ENCODE peak calls at places on chromosomes 7 and 10, in seven cellular contexts. D is OCI-LY7, B is hepatocyte, O is PC-3, H is SK-N-SH, V is GM23248, K is MM.1S. T is an unnamed sample. For H3K9me2, the result is how much of the 10 kb centered on the place peaks cover.

GRCh38 chr10:89224697-89225443 is 17.8 kb upstream of the CH25H start:
- DNase-seq in D (no peak), B (peak), O (no peak), H (no peak), V (peak), K (no peak), T (no peak)

GRCh38 chr7:4631664-4632171 is 50.4 kb upstream of the FOXK1 start:
- DNase-seq in D (no peak), B (peak), O (peak), H (peak), V (peak), K (no peak), T (peak)

GRCh38 chr10:66637273-66638036 is 288.4 kb upstream of the LRRTM3 start:
- DNase-seq in D (no peak), B (peak), O (peak), H (no peak), V (no peak), K (no peak), T (peak)

GRCh38 chr10:8036521-8037198 is 17.8 kb upstream of the GATA3 start:
- DNase-seq in D (no peak), B (no peak), O (no peak), H (no peak), V (no peak), K (no peak), T (peak)

GRCh38 chr10:130146042-130146441 is 9.9 kb downstream of the GLRX3 start:
- DNase-seq in D (no peak), B (no peak), O (no peak), H (no peak), V (no peak), K (no peak), T (no peak)

GRCh38 chr10:129417882-129418281 is 49.2 kb upstream of the MGMT start:
- DNase-seq in D (no peak), B (no peak), O (no peak), H (no peak), V (peak), K (no peak), T (no peak)

GRCh38 chr10:68871105-68871711 is 29.9 kb upstream of the DDX50 start:
- DNase-seq in D (no peak), B (peak), O (no peak), H (no peak), V (peak), K (no peak), T (peak)

GRCh38 chr10:74006269-74006668 is 8.4 kb downstream of the VCL start:
- DNase-seq in D (no peak), B (no peak), O (no peak), H (no peak), V (no peak), K (no peak), T (no peak)

GRCh38 chr10:110206988-110207804 is at the start of gene MXI1:
- DNase-seq in D (peak), B (peak), O (peak), H (peak), V (peak), K (peak), T (peak)

GRCh38 chr10:33773895-33774480 is 439.5 kb upstream of the NRP1 start:
- DNase-seq in D (no peak), B (no peak), O (no peak), H (no peak), V (no peak), K (no peak), T (no peak)

DNA sequence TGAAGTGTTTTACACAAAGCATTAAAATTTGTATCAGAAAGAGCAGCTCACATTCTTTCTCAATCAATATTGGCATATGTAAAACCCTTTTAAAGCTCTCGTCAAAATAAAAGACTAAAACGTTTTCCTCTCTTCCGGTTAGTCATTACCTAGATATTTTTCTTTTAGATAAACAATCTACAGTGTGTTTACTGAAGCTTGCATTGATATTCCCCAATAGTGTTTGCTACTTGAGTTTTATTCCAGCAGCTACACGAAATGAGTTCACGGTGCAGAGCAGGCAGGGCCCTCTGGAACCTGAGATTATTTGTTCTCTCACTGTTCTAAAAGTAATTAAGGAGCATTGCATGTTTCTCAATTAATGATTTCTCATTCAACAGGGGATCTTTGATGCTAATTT is 319.8 kb downstream of the GFRA1 start:
- DNase-seq in D (no peak), B (no peak), O (no peak), H (no peak), V (no peak), K (no peak), T (no peak)
- H3K9me2 ChIP-seq in D (under half), B (under half), O (under half), H (under half), V (under half), K (under half), T (under half)

GRCh38 chr7:101936223-101936611 is 118.8 kb downstream of the CUX1 start:
- DNase-seq in D (no peak), B (no peak), O (no peak), H (no peak), V (no peak), K (no peak), T (peak)

GRCh38 chr7:101938115-101938514 is 120.7 kb downstream of the CUX1 start:
- DNase-seq in D (no peak), B (no peak), O (no peak), H (no peak), V (no peak), K (no peak), T (no peak)

GRCh38 chr7:101935521-101936141 is 118.2 kb downstream of the CUX1 start:
- DNase-seq in D (peak), B (no peak), O (no peak), H (no peak), V (no peak), K (no peak), T (no peak)

GRCh38 chr7:101934618-101935017 is 117.2 kb downstream of the CUX1 start:
- DNase-seq in D (no peak), B (no peak), O (no peak), H (no peak), V (no peak), K (no peak), T (no peak)

DNA sequence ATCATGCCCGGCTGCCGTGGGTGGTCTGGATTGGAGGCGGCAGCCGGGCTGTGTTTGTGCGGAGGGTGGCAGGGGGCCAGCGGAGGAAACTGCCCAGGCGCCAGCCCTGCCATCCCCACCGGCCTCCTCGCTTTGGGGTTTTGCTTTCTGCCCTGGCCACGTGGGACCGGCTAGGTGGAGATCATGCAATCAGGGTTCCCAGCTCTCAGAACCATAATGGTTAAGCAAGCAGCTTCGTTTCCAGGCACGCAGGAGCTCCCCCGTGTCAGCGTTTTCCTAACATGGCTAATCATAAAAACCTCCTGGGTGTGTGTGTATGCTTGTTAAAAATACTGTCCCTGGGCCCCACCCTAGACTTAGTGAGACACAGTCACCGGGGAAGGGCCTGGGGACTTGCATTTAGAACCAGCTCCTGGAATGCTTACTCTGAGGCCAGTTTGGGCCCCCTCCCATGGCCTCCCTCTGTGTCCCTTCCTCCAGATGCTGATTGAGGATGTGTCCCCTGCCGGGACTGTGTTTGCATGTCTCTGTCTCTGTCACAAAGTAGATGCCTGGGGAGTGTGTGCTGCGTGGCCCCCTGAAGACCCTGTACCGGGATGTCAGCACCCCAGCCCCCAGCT is 119.3 kb downstream of the CUX1 start:
- DNase-seq in D (peak), B (peak), O (no peak), H (no peak), V (peak), K (no peak), T (peak)
- H3K4me3 ChIP-seq in D (peak), B (no peak), O (no peak), H (no peak), V (peak), K (no peak), T (peak)

GRCh38 chr10:27366769-27367168 is 126.2 kb upstream of the ACBD5 start:
- DNase-seq in D (no peak), B (no peak), O (no peak), H (no peak), V (no peak), K (no peak), T (no peak)
- TF ChIP-seq EZH2phosphoT487 in D (no peak), B (no peak), O (no peak), H (no peak), V (no peak), K (no peak), T (no peak)

DNA sequence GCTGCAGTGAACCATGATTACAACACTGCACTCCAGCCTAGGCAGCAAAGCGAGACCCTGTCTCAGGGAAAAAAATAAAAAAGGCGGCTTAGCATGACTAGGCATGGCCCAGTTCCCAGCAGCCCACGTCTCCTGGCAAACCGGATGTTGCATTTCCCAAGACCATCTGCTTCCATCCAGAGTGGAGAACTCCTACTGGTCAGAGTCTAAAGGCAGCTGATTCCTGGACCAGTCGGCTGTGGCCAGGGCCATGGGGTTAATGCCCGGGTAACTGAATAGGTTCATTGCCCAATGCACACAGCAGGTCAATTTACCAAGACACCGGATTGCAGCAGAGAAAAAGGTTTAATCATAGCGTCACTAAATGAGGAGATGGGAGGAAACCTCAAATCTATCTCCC is 133.1 kb downstream of the MYL10 start:
- DNase-seq in D (no peak), B (no peak), O (no peak), H (no peak), V (no peak), K (no peak), T (no peak)
- H3K9me2 ChIP-seq in D (under half), B (under half), O (under half), H (under half), V (under half), K (under half), T (under half)

T was measured in GM23338.